ENCODE peak calls at places on chromosomes 11 and 22, in five cellular contexts. P is CD8-positive, alpha-beta memory T cell; D is T-helper 1 cell; E is AG10803; C is AML-193. F is an unnamed sample.
A peak's percentile ranks its signal among the peaks of the same experiment; 100 is the strongest.

GRCh38 chr22:45760682-45761081 is 89.0 kb downstream of the ATXN10 start:
- DNase-seq in P (no peak), D (no peak), E (no peak), C (no peak), F (no peak)

GRCh38 chr22:47090591-47091240 is 328.3 kb downstream of the TBC1D22A start:
- DNase-seq in P (peak; percentile 45), D (no peak), E (peak; percentile 74), C (no peak), F (no peak)

GRCh38 chr11:65279713-65280459 is 18.1 kb downstream of the POLA2 start:
- DNase-seq in P (no peak), D (no peak), E (peak; percentile 95), C (no peak), F (no peak)

GRCh38 chr11:17768547-17768946 is 34.0 kb downstream of the KCNC1 start:
- DNase-seq in P (no peak), D (no peak), E (no peak), C (no peak), F (no peak)

GRCh38 chr22:40922484-40923303 is 28.5 kb upstream of the RBX1 start:
- DNase-seq in P (peak; percentile 61), D (no peak), E (peak; percentile 69), C (peak; percentile 72), F (peak; percentile 70)

GRCh38 chr11:22928207-22928917 is 68.1 kb upstream of the CCDC179 start:
- DNase-seq in P (no peak), D (no peak), E (no peak), C (no peak), F (no peak)

GRCh38 chr11:131691558-131692041 is 321.2 kb downstream of the NTM start:
- DNase-seq in P (no peak), D (no peak), E (peak; percentile 13), C (no peak), F (no peak)

GRCh38 chr22:29578462-29578861 is 2.5 kb downstream of the NIPSNAP1 start:
- DNase-seq in P (no peak), D (no peak), E (no peak), C (no peak), F (no peak)

GRCh38 chr22:20852076-20852475 is 6.5 kb downstream of the PI4KA start:
- DNase-seq in P (no peak), D (no peak), E (no peak), C (no peak), F (peak; percentile 23)

GRCh38 chr22:37930270-37930951 is 23.0 kb downstream of the C22orf23 start:
- DNase-seq in P (no peak), D (no peak), E (peak; percentile 37), C (no peak), F (peak; percentile 42)

GRCh38 chr11:62395885-62396778 is 22.7 kb upstream of the SCGB1A1 start:
- DNase-seq in P (no peak), D (no peak), E (no peak), C (no peak), F (no peak)

GRCh38 chr11:65849771-65850216 is 8.2 kb downstream of the CFL1 start:
- DNase-seq in P (no peak), D (no peak), E (no peak), C (no peak), F (no peak)

GRCh38 chr11:42175203-42175602 is 715.8 kb upstream of the LRRC4C start:
- DNase-seq in P (no peak), D (no peak), E (peak; percentile 53), C (no peak), F (no peak)

GRCh38 chr11:126999366-126999765 is 1.2 kb downstream of the KIRREL3 start:
- DNase-seq in P (no peak), D (no peak), E (no peak), C (no peak), F (no peak)

GRCh38 chr11:12871251-12871650 is 137.9 kb upstream of the RASSF10 start:
- DNase-seq in P (no peak), D (no peak), E (peak; percentile 56), C (no peak), F (no peak)

GRCh38 chr11:63017306-63017974 is 1.8 kb upstream of the SLC22A8 start:
- DNase-seq in P (no peak), D (no peak), E (no peak), C (no peak), F (no peak)

GRCh38 chr22:49763696-49764095 is 64.0 kb downstream of the BRD1 start:
- DNase-seq in P (no peak), D (no peak), E (no peak), C (no peak), F (no peak)

GRCh38 chr11:42012261-42012660 is 552.8 kb upstream of the LRRC4C start:
- DNase-seq in P (no peak), D (no peak), E (no peak), C (no peak), F (no peak)

GRCh38 chr11:118306556-118306955 is 2.0 kb downstream of the CD3E start:
- DNase-seq in P (no peak), D (no peak), E (no peak), C (no peak), F (no peak)

GRCh38 chr11:105802390-105802789 is 192.5 kb downstream of the GRIA4 start:
- DNase-seq in P (no peak), D (no peak), E (no peak), C (no peak), F (no peak)

GRCh38 chr11:73359341-73359740 is 16.9 kb upstream of the RELT start:
- DNase-seq in P (no peak), D (no peak), E (peak; percentile 50), C (no peak), F (no peak)

GRCh38 chr22:49845241-49845640 is 8.4 kb upstream of the ZBED4 start:
- DNase-seq in P (no peak), D (no peak), E (no peak), C (no peak), F (no peak)

GRCh38 chr11:64549969-64550368 is 41.1 kb upstream of the SLC22A12 start:
- DNase-seq in P (no peak), D (no peak), E (no peak), C (no peak), F (peak; percentile 76)

GRCh38 chr11:1089738-1090599 is 15.3 kb downstream of the MUC2 start:
- DNase-seq in P (no peak), D (no peak), E (no peak), C (no peak), F (no peak)

GRCh38 chr11:60345489-60345888 is 18.4 kb downstream of the MS4A6E start:
- DNase-seq in P (no peak), D (no peak), E (no peak), C (peak; percentile 44), F (peak; percentile 62)

GRCh38 chr11:121415861-121416260 is 36.3 kb upstream of the SORL1 start:
- DNase-seq in P (no peak), D (no peak), E (no peak), C (no peak), F (peak; percentile 21)

GRCh38 chr22:40348025-40348658 is 1.8 kb downstream of the ADSL start:
- DNase-seq in P (peak; percentile 65), D (peak; percentile 30), E (peak; percentile 69), C (peak; percentile 45), F (peak; percentile 70)

GRCh38 chr11:20162824-20163777 is 2.8 kb upstream of the DBX1 start:
- DNase-seq in P (no peak), D (no peak), E (peak; percentile 24), C (no peak), F (no peak)

GRCh38 chr11:44791546-44791945 is 64.8 kb downstream of the TSPAN18 start:
- DNase-seq in P (no peak), D (no peak), E (no peak), C (no peak), F (no peak)

GRCh38 chr11:112016088-112016764 is 9.0 kb upstream of the DLAT start:
- DNase-seq in P (no peak), D (no peak), E (peak; percentile 71), C (no peak), F (peak; percentile 80)

GRCh38 chr11:8812438-8812837 is 98.6 kb upstream of the AKIP1 start:
- DNase-seq in P (no peak), D (no peak), E (peak; percentile 67), C (peak; percentile 89), F (peak; percentile 71)

GRCh38 chr22:49390954-49391353 is 436.7 kb downstream of the BRD1 start:
- DNase-seq in P (no peak), D (no peak), E (no peak), C (no peak), F (no peak)

GRCh38 chr11:66752148-66752547 is 23.1 kb upstream of the SPTBN2 start:
- DNase-seq in P (no peak), D (no peak), E (no peak), C (no peak), F (no peak)

GRCh38 chr11:130849215-130849568 is 67.1 kb downstream of the SNX19 start:
- DNase-seq in P (no peak), D (no peak), E (peak; percentile 97), C (no peak), F (no peak)

GRCh38 chr11:34343153-34343552 is 14.7 kb downstream of the ABTB2 start:
- DNase-seq in P (no peak), D (no peak), E (peak; percentile 96), C (no peak), F (no peak)

GRCh38 chr22:49882519-49883293 is 29.1 kb downstream of the ZBED4 start:
- DNase-seq in P (no peak), D (no peak), E (no peak), C (no peak), F (no peak)

GRCh38 chr11:69919659-69920499 is 100.7 kb upstream of the FGF3 start:
- DNase-seq in P (no peak), D (no peak), E (no peak), C (no peak), F (no peak)

GRCh38 chr11:16945671-16946469 is 68.3 kb downstream of the PLEKHA7 start:
- DNase-seq in P (no peak), D (no peak), E (peak; percentile 38), C (peak; percentile 47), F (peak; percentile 67)